ENCODE peak calls at places on chromosome 11, in six cellular contexts. H is NB4, O is K562, L is HepG2, B is GM12878, Q is endothelial cell of umbilical vein. U is an unnamed sample.

GRCh38 chr11:11577246-11577855 is 44.5 kb downstream of the GALNT18 start:
- DNase-seq in H (no peak), B (no peak), Q (peak), L (no peak), O (no peak), U (no peak)

GRCh38 chr11:119446871-119447663 is 24.1 kb upstream of the THY1 start:
- DNase-seq in L (no peak), B (no peak), H (no peak), O (no peak), Q (no peak), U (no peak)

GRCh38 chr11:105392546-105392945 is 217.3 kb upstream of the GRIA4 start:
- DNase-seq in H (peak), O (no peak), Q (no peak), B (no peak), L (no peak), U (no peak)

GRCh38 chr11:116925050-116925449 is 87.6 kb upstream of the APOA1 start:
- DNase-seq in L (no peak), O (no peak), H (no peak), Q (no peak), B (no peak), U (no peak)

GRCh38 chr11:126898802-126899201 is 101.8 kb downstream of the KIRREL3 start:
- DNase-seq in L (no peak), Q (no peak), O (no peak), H (no peak), B (no peak), U (no peak)

GRCh38 chr11:132058211-132058772 is 687.9 kb downstream of the NTM start:
- DNase-seq in Q (no peak), H (peak), B (no peak), L (no peak), O (no peak), U (no peak)

GRCh38 chr11:75319035-75319877 is 32.2 kb downstream of the ARRB1 start:
- DNase-seq in H (no peak), L (no peak), B (no peak), Q (no peak), O (no peak), U (no peak)

GRCh38 chr11:130475426-130476053 is 27.1 kb downstream of the ADAMTS15 start:
- DNase-seq in L (no peak), Q (no peak), B (no peak), H (no peak), O (no peak), U (no peak)

GRCh38 chr11:71155846-71156245 is 96.5 kb downstream of the SHANK2 start:
- DNase-seq in L (no peak), B (no peak), Q (no peak), H (no peak), O (no peak), U (no peak)

GRCh38 chr11:16779436-16779835 is 41.0 kb downstream of the C11orf58 start:
- DNase-seq in H (peak), O (peak), L (no peak), Q (no peak), B (no peak), U (no peak)

GRCh38 chr11:65541093-65542010 is 16.5 kb downstream of the SCYL1 start:
- DNase-seq in Q (peak), H (no peak), O (no peak), B (no peak), L (no peak), U (no peak)

GRCh38 chr11:73866095-73866579 is 10.5 kb downstream of the COA4 start:
- DNase-seq in B (no peak), O (no peak), L (no peak), Q (no peak), H (no peak), U (no peak)

GRCh38 chr11:29996016-29996415 is 20.8 kb downstream of the KCNA4 start:
- DNase-seq in B (no peak), H (no peak), L (no peak), O (no peak), Q (no peak), U (no peak)

GRCh38 chr11:31240340-31240904 is 129.1 kb downstream of the DCDC1 start:
- DNase-seq in B (no peak), O (peak), Q (peak), H (peak), L (peak), U (peak)

GRCh38 chr11:94815705-94816344 is 47.7 kb downstream of the AMOTL1 start:
- DNase-seq in O (no peak), Q (no peak), B (no peak), H (peak), L (no peak), U (no peak)

GRCh38 chr11:64351136-64351631 is 7.8 kb upstream of the RPS6KA4 start:
- DNase-seq in Q (no peak), H (no peak), L (no peak), B (no peak), O (no peak), U (no peak)

GRCh38 chr11:76048763-76049162 is 157.5 kb downstream of the WNT11 start:
- DNase-seq in L (no peak), O (no peak), Q (no peak), B (no peak), H (peak), U (no peak)

GRCh38 chr11:66068923-66069714 is 953 bp upstream of the PACS1 start:
- DNase-seq in L (peak), O (no peak), H (peak), B (no peak), Q (peak), U (peak)

GRCh38 chr11:2553198-2553597 is 108.4 kb downstream of the KCNQ1 start:
- DNase-seq in O (no peak), H (no peak), Q (no peak), B (no peak), L (no peak), U (no peak)

GRCh38 chr11:65505434-65506315 is 6.8 kb downstream of the MALAT1 start:
- DNase-seq in L (no peak), B (no peak), O (peak), Q (peak), H (peak), U (peak)

GRCh38 chr11:106656646-106657045 is 361.6 kb downstream of the GUCY1A2 start:
- DNase-seq in Q (no peak), B (no peak), H (no peak), L (no peak), O (no peak), U (no peak)

GRCh38 chr11:1819115-1819514 is 15.7 kb upstream of the SYT8 start:
- DNase-seq in L (no peak), B (no peak), H (no peak), O (no peak), Q (no peak), U (no peak)

GRCh38 chr11:3995307-3995706 is 99.3 kb upstream of the RRM1 start:
- DNase-seq in L (no peak), B (no peak), Q (no peak), O (no peak), H (no peak), U (no peak)

GRCh38 chr11:64253481-64253880 is 2.2 kb downstream of the PLCB3 start:
- DNase-seq in O (no peak), H (no peak), Q (no peak), B (no peak), L (no peak), U (no peak)

GRCh38 chr11:62472063-62472884 is 53.4 kb downstream of the SCGB1A1 start:
- DNase-seq in H (peak), O (peak), Q (no peak), L (peak), B (no peak), U (peak)

GRCh38 chr11:72349616-72350218 is 84.6 kb downstream of the CLPB start:
- DNase-seq in Q (no peak), O (peak), B (no peak), L (no peak), H (peak), U (no peak)

GRCh38 chr11:70135142-70136132 is 57.3 kb downstream of the ANO1 start:
- DNase-seq in L (no peak), B (no peak), H (no peak), Q (no peak), O (no peak), U (no peak)

GRCh38 chr11:126631399-126631798 is 275.9 kb downstream of the ST3GAL4 start:
- DNase-seq in O (no peak), H (no peak), L (no peak), Q (no peak), B (no peak), U (no peak)

GRCh38 chr11:69535928-69536327 is 54.5 kb downstream of the LINC01488 start:
- DNase-seq in Q (no peak), O (no peak), B (no peak), H (no peak), L (no peak), U (no peak)

GRCh38 chr11:27770576-27770975 is 70.3 kb upstream of the BDNF start:
- DNase-seq in Q (no peak), L (no peak), H (no peak), O (no peak), B (no peak), U (peak)

GRCh38 chr11:38226684-38227083 is 1628.6 kb upstream of the RAG2 start:
- DNase-seq in O (no peak), L (no peak), Q (no peak), B (no peak), H (no peak), U (no peak)

GRCh38 chr11:93585758-93586157 is 42.6 kb upstream of the SMCO4 start:
- DNase-seq in O (no peak), B (no peak), L (no peak), H (peak), Q (no peak), U (peak)

GRCh38 chr11:58070585-58070984 is 39.8 kb downstream of the OR6Q1 start:
- DNase-seq in Q (no peak), L (peak), O (no peak), B (no peak), H (no peak), U (no peak)

GRCh38 chr11:45846974-45847907 is at the start of gene CRY2:
- DNase-seq in B (peak), Q (peak), L (peak), H (peak), O (peak), U (peak)

GRCh38 chr11:45847908-45848316 is 637 bp downstream of the CRY2 start:
- DNase-seq in H (peak), B (no peak), O (peak), Q (peak), L (peak), U (peak)

GRCh38 chr11:45846174-45846675 is 1.1 kb upstream of the CRY2 start:
- DNase-seq in Q (no peak), L (no peak), O (no peak), H (no peak), B (no peak), U (no peak)

GRCh38 chr11:45850446-45850845 is 3.2 kb downstream of the CRY2 start:
- DNase-seq in O (no peak), H (no peak), L (no peak), B (no peak), Q (no peak), U (no peak)

GRCh38 chr11:45848654-45849081 is 1.4 kb downstream of the CRY2 start:
- DNase-seq in O (no peak), L (peak), H (no peak), B (no peak), Q (no peak), U (no peak)
- TF ChIP-seq MYC in O (no peak), L (no peak), H (no peak), B (no peak), Q (no peak), U (no peak)

DNA sequence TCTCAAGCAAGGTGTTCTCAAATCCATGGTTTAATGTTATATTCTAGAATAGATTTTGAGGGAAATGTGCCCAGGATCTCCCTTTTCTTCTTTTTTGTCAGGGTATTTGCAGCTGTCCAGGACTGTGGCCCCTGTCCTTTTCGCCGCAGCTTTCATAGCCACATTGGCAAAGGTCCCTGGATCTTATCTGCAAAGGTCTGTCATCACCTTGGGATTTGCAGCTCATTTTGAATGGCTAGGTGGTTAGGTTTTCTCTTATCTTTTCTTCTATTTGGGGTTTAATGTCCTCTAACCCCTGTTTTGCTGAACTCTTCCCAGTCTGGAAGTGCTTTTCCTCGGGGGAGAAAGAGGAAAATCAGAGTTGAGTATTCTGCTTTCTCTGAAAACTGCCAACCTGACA is 11.7 kb upstream of the C1QTNF4 start:
- DNase-seq in H (no peak), Q (no peak), L (no peak), B (no peak), O (no peak), U (no peak)
- TF ChIP-seq MYC in H (no peak), Q (no peak), L (no peak), B (no peak), O (no peak), U (no peak)

DNA sequence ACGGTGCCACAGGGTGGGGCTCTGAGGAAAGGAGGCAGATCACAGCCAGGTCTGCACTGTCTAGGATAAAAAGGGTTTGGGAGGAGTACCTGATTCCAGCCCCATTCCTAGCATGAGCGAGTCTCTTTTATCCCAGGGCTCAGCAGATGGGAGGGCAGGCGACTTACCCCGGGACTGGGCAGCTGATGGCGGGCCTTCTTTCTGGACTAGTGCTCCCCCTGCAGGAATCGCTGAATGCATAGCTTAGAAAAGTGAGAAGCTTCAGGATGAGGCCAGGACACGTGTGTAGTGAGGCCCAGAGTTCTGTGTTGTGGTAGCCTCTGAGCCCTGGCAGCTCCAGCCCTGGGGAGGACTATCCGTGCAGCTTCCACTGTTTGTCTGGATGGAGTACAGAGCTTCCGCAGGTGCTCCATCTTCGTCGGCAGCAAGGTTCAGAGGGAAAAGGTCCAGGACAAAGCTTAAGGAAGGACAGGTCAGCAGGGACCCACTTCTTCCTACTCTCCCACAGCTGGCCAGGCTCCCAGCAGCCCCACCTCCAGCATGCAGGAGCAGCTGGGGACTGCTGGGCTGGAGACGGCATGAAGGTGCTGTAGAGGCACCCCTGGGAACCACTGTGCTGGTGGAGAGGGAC is 30.4 kb downstream of the COMMD9 start:
- DNase-seq in Q (peak), B (no peak), L (peak), H (peak), O (peak), U (peak)
- TF ChIP-seq MYC in Q (no peak), B (no peak), L (no peak), H (no peak), O (no peak), U (no peak)

GRCh38 chr11:67627788-67628624 is 1.7 kb downstream of the NUDT8 start:
- DNase-seq in O (no peak), H (no peak), Q (no peak), L (no peak), B (no peak), U (no peak)
- TF ChIP-seq MYC in O (no peak), H (no peak), Q (no peak), L (no peak), B (no peak), U (no peak)

GRCh38 chr11:83681045-83681781 is 395.0 kb upstream of the CCDC90B start:
- DNase-seq in O (no peak), B (no peak), H (no peak), L (no peak), Q (no peak), U (no peak)
- TF ChIP-seq MYC in O (no peak), B (no peak), H (no peak), L (no peak), Q (no peak), U (no peak)

GRCh38 chr11:414333-414857 is 404 bp downstream of the SIGIRR start:
- DNase-seq in O (no peak), Q (no peak), H (peak), B (no peak), L (no peak), U (no peak)

GRCh38 chr11:412641-413119 is 2.1 kb downstream of the SIGIRR start:
- DNase-seq in O (no peak), Q (no peak), H (no peak), B (no peak), L (no peak), U (no peak)

GRCh38 chr11:416051-416756 is 1.4 kb upstream of the SIGIRR start:
- DNase-seq in O (no peak), Q (no peak), L (no peak), H (peak), B (no peak), U (no peak)

GRCh38 chr11:415640-416041 is 842 bp upstream of the SIGIRR start:
- DNase-seq in O (no peak), Q (no peak), B (no peak), H (peak), L (no peak), U (no peak)

GRCh38 chr11:413120-414081 is 1.4 kb downstream of the SIGIRR start:
- DNase-seq in Q (no peak), L (no peak), B (no peak), H (no peak), O (no peak), U (peak)
- TF ChIP-seq MYC in Q (no peak), L (no peak), B (no peak), H (no peak), O (no peak), U (no peak)

DNA sequence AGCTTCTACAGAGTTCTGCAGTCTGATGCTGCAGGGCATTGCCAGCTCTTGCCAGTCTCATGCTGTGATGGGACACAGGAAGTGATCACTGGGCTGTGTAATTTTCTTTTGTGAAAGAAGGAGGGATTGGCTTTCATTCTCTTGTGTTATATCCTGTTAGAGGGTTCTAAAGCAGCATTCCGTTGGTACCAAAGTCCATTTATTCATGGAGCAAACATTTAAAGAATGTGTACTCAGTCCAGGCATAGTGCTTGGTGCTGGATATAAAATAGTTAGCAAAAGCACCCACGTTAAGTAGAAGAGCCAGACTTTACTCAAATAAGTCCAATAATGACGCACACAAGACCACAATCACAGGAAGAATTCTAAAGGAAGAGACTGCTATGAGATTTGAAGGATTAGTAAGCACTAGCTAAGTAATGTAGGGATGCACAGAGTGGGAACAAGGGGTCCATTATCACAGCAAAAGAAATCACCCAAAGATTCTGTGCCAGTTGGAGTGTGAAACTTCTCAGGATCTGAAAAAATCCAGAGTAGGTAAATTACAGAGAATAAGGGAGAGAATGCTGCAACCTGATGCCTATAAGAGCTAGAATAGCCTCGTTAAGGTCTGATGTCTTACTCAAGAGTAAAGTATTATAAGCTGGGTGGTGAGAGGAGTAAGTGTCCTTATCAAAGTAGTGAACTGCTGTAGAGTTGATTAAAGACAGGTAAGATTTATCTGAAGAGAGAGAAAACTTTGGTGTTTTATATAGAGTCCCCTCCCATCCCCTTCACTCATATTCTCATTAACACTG is 728.3 kb downstream of the METTL15 start:
- DNase-seq in Q (peak), O (no peak), B (no peak), L (peak), H (no peak), U (peak)
- TF ChIP-seq MYC in Q (no peak), O (no peak), B (no peak), L (no peak), H (no peak), U (peak)